ENCODE peak calls at places on chromosome 11, in seven cellular contexts. Q is sigmoid colon; I is NCI-H2081 treated with DMSO at 0.1 percent for 48 hours; S is KG1; G is CD4-positive, CD25-positive, alpha-beta regulatory T cell; P is transverse colon; H is effector memory CD4-positive, alpha-beta T cell. Z is an unnamed sample.
A peak's percentile ranks its signal among the peaks of the same experiment; 100 is the strongest.

GRCh38 chr11:42315846-42316245 is 856.4 kb upstream of the LRRC4C start:
- DNase-seq in H (no peak), I (no peak), G (no peak), Q (no peak), S (no peak), P (no peak), Z (no peak)

GRCh38 chr11:103541186-103541795 is 432.1 kb downstream of the DYNC2H1 start:
- DNase-seq in P (no peak), Q (no peak), I (no peak), G (peak; percentile 7), S (no peak), H (no peak), Z (peak; percentile 18)

GRCh38 chr11:12628322-12628721 is 45.9 kb upstream of the TEAD1 start:
- DNase-seq in Q (no peak), I (no peak), G (no peak), P (no peak), H (no peak), S (no peak), Z (no peak)

GRCh38 chr11:118151421-118151820 is 1.2 kb downstream of the SCN4B start:
- DNase-seq in S (no peak), H (no peak), G (no peak), P (no peak), Q (no peak), I (no peak), Z (no peak)

GRCh38 chr11:64759131-64759721 is 548 bp downstream of the PYGM start:
- DNase-seq in P (no peak), G (no peak), I (no peak), S (no peak), Q (peak; percentile 75), H (no peak), Z (no peak)

GRCh38 chr11:117199916-117200812 is 994 bp downstream of the TAGLN start:
- DNase-seq in G (no peak), S (no peak), Q (no peak), H (no peak), I (no peak), P (no peak), Z (no peak)

GRCh38 chr11:10096987-10097386 is 197.0 kb downstream of the SBF2 start:
- DNase-seq in G (no peak), H (no peak), Q (no peak), P (no peak), S (no peak), I (no peak), Z (no peak)

GRCh38 chr11:7657306-7658025 is 15.8 kb downstream of the CYB5R2 start:
- DNase-seq in P (peak; percentile 64), Q (peak; percentile 78), S (no peak), I (no peak), G (peak; percentile 55), H (no peak), Z (peak; percentile 80)

Z was measured in ELF-1.